ENCODE peak calls at places on chromosomes 6 and 20, in seven cellular contexts. One of them, this sample, is unnamed.
A peak's percentile ranks its signal among the peaks of the same experiment; 100 is the strongest.

GRCh38 chr6:127299522-127300240 is 33.0 kb downstream of the RNF146 start:
- DNase-seq in heart right ventricle: no peak
- DNase-seq in brain microvascular endothelial cell: no peak
- DNase-seq in ovary: no peak
- DNase-seq in bronchial epithelial cell: peak; percentile 26
- DNase-seq in upper lobe of right lung: no peak
- DNase-seq in IMR-90: peak; percentile 28
- DNase-seq in this sample: no peak

GRCh38 chr20:46994341-46994740 is 99.7 kb downstream of the EYA2 start:
- DNase-seq in heart right ventricle: no peak
- DNase-seq in brain microvascular endothelial cell: no peak
- DNase-seq in ovary: no peak
- DNase-seq in bronchial epithelial cell: peak; percentile 45
- DNase-seq in upper lobe of right lung: no peak
- DNase-seq in IMR-90: no peak
- DNase-seq in this sample: no peak

GRCh38 chr6:39203398-39203797 is 25.9 kb downstream of the KCNK5 start:
- DNase-seq in heart right ventricle: no peak
- DNase-seq in brain microvascular endothelial cell: no peak
- DNase-seq in ovary: no peak
- DNase-seq in bronchial epithelial cell: no peak
- DNase-seq in upper lobe of right lung: no peak
- DNase-seq in IMR-90: no peak
- DNase-seq in this sample: no peak

GRCh38 chr6:1591243-1591642 is 18.5 kb upstream of the FOXC1 start:
- DNase-seq in heart right ventricle: no peak
- DNase-seq in brain microvascular endothelial cell: no peak
- DNase-seq in ovary: no peak
- DNase-seq in bronchial epithelial cell: no peak
- DNase-seq in upper lobe of right lung: no peak
- DNase-seq in IMR-90: no peak
- DNase-seq in this sample: no peak

GRCh38 chr6:27772261-27773001 is 139.8 kb downstream of the OR2B2 start:
- DNase-seq in heart right ventricle: peak; percentile 88
- DNase-seq in brain microvascular endothelial cell: peak; percentile 86
- DNase-seq in ovary: peak; percentile 71
- DNase-seq in bronchial epithelial cell: peak; percentile 86
- DNase-seq in upper lobe of right lung: peak; percentile 94
- DNase-seq in IMR-90: peak; percentile 77
- DNase-seq in this sample: peak; percentile 72

GRCh38 chr6:11653028-11653583 is 115.6 kb downstream of the TMEM170B start:
- DNase-seq in heart right ventricle: no peak
- DNase-seq in brain microvascular endothelial cell: peak; percentile 99
- DNase-seq in ovary: peak; percentile 49
- DNase-seq in bronchial epithelial cell: peak; percentile 57
- DNase-seq in upper lobe of right lung: no peak
- DNase-seq in IMR-90: peak; percentile 97
- DNase-seq in this sample: peak; percentile 17

GRCh38 chr20:57570898-57571297 is 10.0 kb downstream of the PCK1 start:
- DNase-seq in heart right ventricle: no peak
- DNase-seq in brain microvascular endothelial cell: no peak
- DNase-seq in ovary: no peak
- DNase-seq in bronchial epithelial cell: no peak
- DNase-seq in upper lobe of right lung: no peak
- DNase-seq in IMR-90: no peak
- DNase-seq in this sample: no peak

GRCh38 chr6:136429264-136429663 is 121.0 kb downstream of the MAP7 start:
- DNase-seq in heart right ventricle: no peak
- DNase-seq in brain microvascular endothelial cell: no peak
- DNase-seq in ovary: no peak
- DNase-seq in bronchial epithelial cell: no peak
- DNase-seq in upper lobe of right lung: no peak
- DNase-seq in IMR-90: no peak
- DNase-seq in this sample: no peak

GRCh38 chr20:62856931-62857619 is 4.5 kb downstream of the TCFL5 start:
- DNase-seq in heart right ventricle: no peak
- DNase-seq in brain microvascular endothelial cell: no peak
- DNase-seq in ovary: no peak
- DNase-seq in bronchial epithelial cell: peak; percentile 90
- DNase-seq in upper lobe of right lung: no peak
- DNase-seq in IMR-90: no peak
- DNase-seq in this sample: peak; percentile 94

GRCh38 chr6:136114661-136115060 is 135.4 kb downstream of the MTFR2 start:
- DNase-seq in heart right ventricle: no peak
- DNase-seq in brain microvascular endothelial cell: no peak
- DNase-seq in ovary: no peak
- DNase-seq in bronchial epithelial cell: peak; percentile 83
- DNase-seq in upper lobe of right lung: peak; percentile 74
- DNase-seq in IMR-90: no peak
- DNase-seq in this sample: no peak

GRCh38 chr6:125747589-125748533 is 1.6 kb upstream of the HEY2 start:
- DNase-seq in heart right ventricle: peak; percentile 52
- DNase-seq in brain microvascular endothelial cell: no peak
- DNase-seq in ovary: peak; percentile 42
- DNase-seq in bronchial epithelial cell: no peak
- DNase-seq in upper lobe of right lung: peak; percentile 71
- DNase-seq in IMR-90: no peak
- DNase-seq in this sample: peak; percentile 46

GRCh38 chr6:125746731-125747588 is 2.5 kb upstream of the HEY2 start:
- DNase-seq in heart right ventricle: peak; percentile 58
- DNase-seq in brain microvascular endothelial cell: peak; percentile 78
- DNase-seq in ovary: peak; percentile 68
- DNase-seq in bronchial epithelial cell: peak; percentile 69
- DNase-seq in upper lobe of right lung: no peak
- DNase-seq in IMR-90: peak; percentile 39
- DNase-seq in this sample: no peak

GRCh38 chr6:125749112-125749863 is at the start of gene HEY2:
- DNase-seq in heart right ventricle: peak; percentile 96
- DNase-seq in brain microvascular endothelial cell: peak; percentile 82
- DNase-seq in ovary: peak; percentile 93
- DNase-seq in bronchial epithelial cell: peak; percentile 74
- DNase-seq in upper lobe of right lung: peak; percentile 97
- DNase-seq in IMR-90: peak; percentile 81
- DNase-seq in this sample: peak; percentile 91

GRCh38 chr6:125749864-125750691 is 646 bp downstream of the HEY2 start:
- DNase-seq in heart right ventricle: peak; percentile 43
- DNase-seq in brain microvascular endothelial cell: no peak
- DNase-seq in ovary: no peak
- DNase-seq in bronchial epithelial cell: no peak
- DNase-seq in upper lobe of right lung: no peak
- DNase-seq in IMR-90: no peak
- DNase-seq in this sample: no peak

DNA sequence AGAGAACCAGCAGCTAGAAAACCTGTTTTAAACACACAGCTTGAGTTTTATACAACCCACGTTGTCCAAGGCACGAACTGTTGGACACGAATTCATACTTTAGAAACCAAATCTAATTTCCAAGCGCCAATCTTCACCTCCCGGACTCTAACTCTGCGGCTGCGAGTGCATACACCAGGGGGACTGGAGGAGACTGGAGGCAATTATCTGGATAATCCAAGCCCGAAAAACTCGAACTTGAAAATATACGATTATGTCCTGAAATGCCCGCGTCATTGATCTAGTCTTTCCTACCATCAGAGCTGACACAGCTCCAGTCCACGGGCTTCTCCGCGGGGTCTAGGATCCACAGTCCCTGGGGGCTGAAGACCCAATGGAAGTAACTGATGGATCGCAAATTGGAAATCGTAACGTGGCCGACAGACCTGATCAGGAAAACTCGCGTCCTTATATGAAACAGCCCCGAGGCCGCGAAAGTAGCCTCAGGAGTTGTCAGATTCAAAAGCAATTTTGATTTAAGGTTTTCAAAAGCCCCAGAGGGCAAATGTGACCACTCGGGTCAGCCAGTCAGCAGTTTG is 809 bp upstream of the HEY2 start:
- DNase-seq in heart right ventricle: no peak
- DNase-seq in brain microvascular endothelial cell: peak; percentile 30
- DNase-seq in ovary: no peak
- DNase-seq in bronchial epithelial cell: peak; percentile 20
- DNase-seq in upper lobe of right lung: no peak
- DNase-seq in IMR-90: peak; percentile 10
- DNase-seq in this sample: peak; percentile 11
- TF ChIP-seq CTCF in heart right ventricle: no peak
- TF ChIP-seq CTCF in brain microvascular endothelial cell: peak; percentile 42
- TF ChIP-seq CTCF in ovary: no peak
- TF ChIP-seq CTCF in bronchial epithelial cell: no peak
- TF ChIP-seq CTCF in upper lobe of right lung: no peak
- TF ChIP-seq CTCF in IMR-90: no peak
- TF ChIP-seq CTCF in this sample: no peak

GRCh38 chr6:78513856-78514255 is 353.5 kb upstream of the IRAK1BP1 start:
- DNase-seq in heart right ventricle: no peak
- DNase-seq in brain microvascular endothelial cell: no peak
- DNase-seq in ovary: no peak
- DNase-seq in bronchial epithelial cell: peak; percentile 27
- DNase-seq in upper lobe of right lung: no peak
- DNase-seq in IMR-90: no peak
- DNase-seq in this sample: no peak
- TF ChIP-seq CTCF in heart right ventricle: no peak
- TF ChIP-seq CTCF in brain microvascular endothelial cell: peak; percentile 33
- TF ChIP-seq CTCF in ovary: no peak
- TF ChIP-seq CTCF in bronchial epithelial cell: peak; percentile 26
- TF ChIP-seq CTCF in upper lobe of right lung: no peak
- TF ChIP-seq CTCF in IMR-90: no peak
- TF ChIP-seq CTCF in this sample: no peak

GRCh38 chr6:86730216-86730615 is 207.1 kb upstream of the HTR1E start:
- DNase-seq in heart right ventricle: no peak
- DNase-seq in brain microvascular endothelial cell: no peak
- DNase-seq in ovary: no peak
- DNase-seq in bronchial epithelial cell: peak; percentile 59
- DNase-seq in upper lobe of right lung: no peak
- DNase-seq in IMR-90: no peak
- DNase-seq in this sample: no peak

GRCh38 chr6:86723729-86724128 is 213.6 kb upstream of the HTR1E start:
- DNase-seq in heart right ventricle: no peak
- DNase-seq in brain microvascular endothelial cell: no peak
- DNase-seq in ovary: no peak
- DNase-seq in bronchial epithelial cell: peak; percentile 23
- DNase-seq in upper lobe of right lung: no peak
- DNase-seq in IMR-90: no peak
- DNase-seq in this sample: peak; percentile 4

GRCh38 chr6:86728976-86729375 is 208.4 kb upstream of the HTR1E start:
- DNase-seq in heart right ventricle: no peak
- DNase-seq in brain microvascular endothelial cell: no peak
- DNase-seq in ovary: no peak
- DNase-seq in bronchial epithelial cell: peak; percentile 18
- DNase-seq in upper lobe of right lung: no peak
- DNase-seq in IMR-90: no peak
- DNase-seq in this sample: no peak

GRCh38 chr6:86723131-86723530 is 214.2 kb upstream of the HTR1E start:
- DNase-seq in heart right ventricle: no peak
- DNase-seq in brain microvascular endothelial cell: no peak
- DNase-seq in ovary: no peak
- DNase-seq in bronchial epithelial cell: peak; percentile 30
- DNase-seq in upper lobe of right lung: no peak
- DNase-seq in IMR-90: no peak
- DNase-seq in this sample: no peak

DNA sequence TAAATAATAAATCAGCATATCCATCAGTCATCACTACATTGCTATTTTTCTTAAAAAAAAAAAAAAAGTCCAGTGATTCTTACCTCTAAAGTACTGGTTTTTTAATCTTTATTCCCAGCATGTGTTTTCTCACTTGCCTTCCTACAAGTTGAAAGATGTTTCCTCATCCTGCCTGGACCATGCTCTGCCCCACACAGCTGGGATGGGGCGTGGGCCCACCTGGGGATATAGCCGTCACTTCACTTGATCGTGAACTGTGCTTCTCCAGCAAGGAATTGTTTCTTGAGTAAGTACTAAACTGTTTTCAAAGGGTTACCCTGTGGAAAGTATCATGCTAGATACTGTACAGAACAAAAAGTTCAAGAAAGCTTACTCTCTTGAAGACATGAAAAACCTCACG is 212.6 kb upstream of the HTR1E start:
- DNase-seq in heart right ventricle: no peak
- DNase-seq in brain microvascular endothelial cell: no peak
- DNase-seq in ovary: no peak
- DNase-seq in bronchial epithelial cell: no peak
- DNase-seq in upper lobe of right lung: no peak
- DNase-seq in IMR-90: no peak
- DNase-seq in this sample: no peak
- TF ChIP-seq CTCF in heart right ventricle: no peak
- TF ChIP-seq CTCF in brain microvascular endothelial cell: no peak
- TF ChIP-seq CTCF in ovary: no peak
- TF ChIP-seq CTCF in bronchial epithelial cell: no peak
- TF ChIP-seq CTCF in upper lobe of right lung: no peak
- TF ChIP-seq CTCF in IMR-90: no peak
- TF ChIP-seq CTCF in this sample: no peak

GRCh38 chr20:32438331-32438858 is 80.3 kb downstream of the ASXL1 start:
- DNase-seq in heart right ventricle: no peak
- DNase-seq in brain microvascular endothelial cell: no peak
- DNase-seq in ovary: no peak
- DNase-seq in bronchial epithelial cell: no peak
- DNase-seq in upper lobe of right lung: no peak
- DNase-seq in IMR-90: no peak
- DNase-seq in this sample: no peak

GRCh38 chr20:32436968-32437367 is 78.8 kb downstream of the ASXL1 start:
- DNase-seq in heart right ventricle: no peak
- DNase-seq in brain microvascular endothelial cell: no peak
- DNase-seq in ovary: no peak
- DNase-seq in bronchial epithelial cell: no peak
- DNase-seq in upper lobe of right lung: no peak
- DNase-seq in IMR-90: no peak
- DNase-seq in this sample: no peak

GRCh38 chr20:32439132-32439829 is 81.2 kb downstream of the ASXL1 start:
- DNase-seq in heart right ventricle: no peak
- DNase-seq in brain microvascular endothelial cell: peak; percentile 75
- DNase-seq in ovary: no peak
- DNase-seq in bronchial epithelial cell: no peak
- DNase-seq in upper lobe of right lung: no peak
- DNase-seq in IMR-90: peak; percentile 92
- DNase-seq in this sample: no peak

GRCh38 chr20:32436142-32436861 is 78.2 kb downstream of the ASXL1 start:
- DNase-seq in heart right ventricle: no peak
- DNase-seq in brain microvascular endothelial cell: no peak
- DNase-seq in ovary: no peak
- DNase-seq in bronchial epithelial cell: no peak
- DNase-seq in upper lobe of right lung: no peak
- DNase-seq in IMR-90: no peak
- DNase-seq in this sample: no peak

GRCh38 chr20:32437391-32438074 is 79.4 kb downstream of the ASXL1 start:
- DNase-seq in heart right ventricle: no peak
- DNase-seq in brain microvascular endothelial cell: no peak
- DNase-seq in ovary: no peak
- DNase-seq in bronchial epithelial cell: no peak
- DNase-seq in upper lobe of right lung: no peak
- DNase-seq in IMR-90: no peak
- DNase-seq in this sample: peak; percentile 49
- TF ChIP-seq CTCF in heart right ventricle: peak; percentile 8
- TF ChIP-seq CTCF in brain microvascular endothelial cell: peak; percentile 59
- TF ChIP-seq CTCF in ovary: no peak
- TF ChIP-seq CTCF in bronchial epithelial cell: peak; percentile 33
- TF ChIP-seq CTCF in upper lobe of right lung: peak; percentile 11
- TF ChIP-seq CTCF in IMR-90: peak; percentile 18
- TF ChIP-seq CTCF in this sample: no peak